ENCODE peak calls at places on chromosome X, in nine cellular contexts. One of them, this sample, is unnamed.

GRCh38 chrX:135432453-135432852 is 10.7 kb downstream of the SMIM10L2A start:
- DNase-seq in tibial nerve: no peak
- DNase-seq in right atrium auricular region: no peak
- DNase-seq in endothelial cell: no peak
- DNase-seq in fibroblast of pulmonary artery: no peak
- DNase-seq in spleen: no peak
- DNase-seq in suprapubic skin: peak
- DNase-seq in uterus: no peak
- DNase-seq in Caco-2: no peak
- DNase-seq in this sample: no peak

GRCh38 chrX:12080265-12080664 is 58.0 kb upstream of the FRMPD4 start:
- DNase-seq in right atrium auricular region: no peak
- DNase-seq in tibial nerve: peak
- DNase-seq in spleen: no peak
- DNase-seq in uterus: no peak
- DNase-seq in Caco-2: no peak
- DNase-seq in suprapubic skin: no peak
- DNase-seq in endothelial cell: peak
- DNase-seq in fibroblast of pulmonary artery: peak
- DNase-seq in this sample: no peak

GRCh38 chrX:130108647-130109428 is 1.5 kb downstream of the ELF4 start:
- DNase-seq in right atrium auricular region: no peak
- DNase-seq in fibroblast of pulmonary artery: no peak
- DNase-seq in spleen: peak
- DNase-seq in uterus: no peak
- DNase-seq in suprapubic skin: no peak
- DNase-seq in Caco-2: peak
- DNase-seq in endothelial cell: no peak
- DNase-seq in tibial nerve: no peak
- DNase-seq in this sample: no peak

GRCh38 chrX:17968367-17968766 is 107.3 kb upstream of the RAI2 start:
- DNase-seq in tibial nerve: no peak
- DNase-seq in right atrium auricular region: no peak
- DNase-seq in spleen: no peak
- DNase-seq in suprapubic skin: no peak
- DNase-seq in fibroblast of pulmonary artery: no peak
- DNase-seq in endothelial cell: no peak
- DNase-seq in Caco-2: no peak
- DNase-seq in uterus: no peak
- DNase-seq in this sample: no peak

GRCh38 chrX:39984191-39984956 is 113.4 kb downstream of the BCOR start:
- DNase-seq in tibial nerve: no peak
- DNase-seq in suprapubic skin: no peak
- DNase-seq in uterus: no peak
- DNase-seq in right atrium auricular region: no peak
- DNase-seq in Caco-2: peak
- DNase-seq in fibroblast of pulmonary artery: peak
- DNase-seq in spleen: no peak
- DNase-seq in endothelial cell: no peak
- DNase-seq in this sample: peak

GRCh38 chrX:65644621-65645287 is 22.7 kb upstream of the MSN start:
- DNase-seq in endothelial cell: no peak
- DNase-seq in fibroblast of pulmonary artery: peak
- DNase-seq in suprapubic skin: peak
- DNase-seq in Caco-2: no peak
- DNase-seq in tibial nerve: peak
- DNase-seq in right atrium auricular region: peak
- DNase-seq in uterus: peak
- DNase-seq in spleen: no peak
- DNase-seq in this sample: peak

GRCh38 chrX:8724176-8724757 is 7.7 kb downstream of the ANOS1 start:
- DNase-seq in Caco-2: peak
- DNase-seq in endothelial cell: peak
- DNase-seq in uterus: no peak
- DNase-seq in right atrium auricular region: no peak
- DNase-seq in suprapubic skin: no peak
- DNase-seq in spleen: no peak
- DNase-seq in tibial nerve: no peak
- DNase-seq in fibroblast of pulmonary artery: no peak
- DNase-seq in this sample: no peak

GRCh38 chrX:12977761-12978204 is 2.9 kb downstream of the TMSB4X start:
- DNase-seq in endothelial cell: no peak
- DNase-seq in fibroblast of pulmonary artery: no peak
- DNase-seq in Caco-2: no peak
- DNase-seq in uterus: no peak
- DNase-seq in spleen: no peak
- DNase-seq in tibial nerve: no peak
- DNase-seq in right atrium auricular region: no peak
- DNase-seq in suprapubic skin: no peak
- DNase-seq in this sample: no peak

GRCh38 chrX:133674726-133675470 is 259.6 kb upstream of the GPC4 start:
- DNase-seq in endothelial cell: no peak
- DNase-seq in spleen: no peak
- DNase-seq in suprapubic skin: no peak
- DNase-seq in tibial nerve: no peak
- DNase-seq in uterus: no peak
- DNase-seq in right atrium auricular region: no peak
- DNase-seq in Caco-2: peak
- DNase-seq in fibroblast of pulmonary artery: no peak
- DNase-seq in this sample: no peak

GRCh38 chrX:617401-617800 is 13.2 kb upstream of the SHOX start:
- DNase-seq in right atrium auricular region: peak
- DNase-seq in endothelial cell: no peak
- DNase-seq in tibial nerve: no peak
- DNase-seq in spleen: no peak
- DNase-seq in suprapubic skin: no peak
- DNase-seq in Caco-2: no peak
- DNase-seq in uterus: no peak
- DNase-seq in fibroblast of pulmonary artery: no peak
- DNase-seq in this sample: no peak

GRCh38 chrX:131617182-131617581 is 73.3 kb downstream of the OR13H1 start:
- DNase-seq in spleen: no peak
- DNase-seq in Caco-2: no peak
- DNase-seq in suprapubic skin: no peak
- DNase-seq in endothelial cell: no peak
- DNase-seq in uterus: no peak
- DNase-seq in tibial nerve: no peak
- DNase-seq in fibroblast of pulmonary artery: peak
- DNase-seq in right atrium auricular region: no peak
- DNase-seq in this sample: peak

GRCh38 chrX:141642979-141643378 is 53.5 kb downstream of the SPANXA2 start:
- DNase-seq in uterus: no peak
- DNase-seq in fibroblast of pulmonary artery: peak
- DNase-seq in right atrium auricular region: no peak
- DNase-seq in Caco-2: no peak
- DNase-seq in spleen: no peak
- DNase-seq in endothelial cell: no peak
- DNase-seq in tibial nerve: no peak
- DNase-seq in suprapubic skin: no peak
- DNase-seq in this sample: no peak

GRCh38 chrX:69037786-69038185 is 127.5 kb downstream of the PJA1 start:
- DNase-seq in uterus: no peak
- DNase-seq in tibial nerve: no peak
- DNase-seq in endothelial cell: no peak
- DNase-seq in spleen: no peak
- DNase-seq in suprapubic skin: no peak
- DNase-seq in fibroblast of pulmonary artery: no peak
- DNase-seq in Caco-2: no peak
- DNase-seq in right atrium auricular region: peak
- DNase-seq in this sample: no peak

GRCh38 chrX:119692241-119693031 is 532 bp downstream of the SEPTIN6 start:
- DNase-seq in endothelial cell: peak
- DNase-seq in fibroblast of pulmonary artery: peak
- DNase-seq in right atrium auricular region: peak
- DNase-seq in suprapubic skin: no peak
- DNase-seq in spleen: peak
- DNase-seq in Caco-2: no peak
- DNase-seq in tibial nerve: no peak
- DNase-seq in uterus: no peak
- DNase-seq in this sample: no peak

GRCh38 chrX:8955521-8955920 is 78.4 kb downstream of the FAM9B start:
- DNase-seq in uterus: no peak
- DNase-seq in fibroblast of pulmonary artery: no peak
- DNase-seq in tibial nerve: no peak
- DNase-seq in spleen: no peak
- DNase-seq in right atrium auricular region: no peak
- DNase-seq in suprapubic skin: no peak
- DNase-seq in Caco-2: no peak
- DNase-seq in endothelial cell: no peak
- DNase-seq in this sample: no peak

GRCh38 chrX:18075603-18076002 is 145.1 kb downstream of the BEND2 start:
- DNase-seq in tibial nerve: no peak
- DNase-seq in Caco-2: no peak
- DNase-seq in endothelial cell: no peak
- DNase-seq in suprapubic skin: no peak
- DNase-seq in uterus: no peak
- DNase-seq in right atrium auricular region: no peak
- DNase-seq in spleen: no peak
- DNase-seq in fibroblast of pulmonary artery: no peak
- DNase-seq in this sample: no peak

GRCh38 chrX:73965833-73966232 is 338.1 kb upstream of the ZCCHC13 start:
- DNase-seq in tibial nerve: no peak
- DNase-seq in Caco-2: no peak
- DNase-seq in fibroblast of pulmonary artery: no peak
- DNase-seq in suprapubic skin: no peak
- DNase-seq in endothelial cell: no peak
- DNase-seq in spleen: no peak
- DNase-seq in uterus: no peak
- DNase-seq in right atrium auricular region: no peak
- DNase-seq in this sample: no peak

GRCh38 chrX:39840141-39841126 is 257.3 kb downstream of the BCOR start:
- DNase-seq in fibroblast of pulmonary artery: no peak
- DNase-seq in uterus: no peak
- DNase-seq in Caco-2: no peak
- DNase-seq in endothelial cell: no peak
- DNase-seq in right atrium auricular region: no peak
- DNase-seq in spleen: no peak
- DNase-seq in suprapubic skin: no peak
- DNase-seq in tibial nerve: no peak
- DNase-seq in this sample: no peak

GRCh38 chrX:18424482-18425198 is 768 bp upstream of the CDKL5 start:
- DNase-seq in endothelial cell: peak
- DNase-seq in spleen: peak
- DNase-seq in right atrium auricular region: no peak
- DNase-seq in fibroblast of pulmonary artery: peak
- DNase-seq in Caco-2: peak
- DNase-seq in tibial nerve: no peak
- DNase-seq in uterus: no peak
- DNase-seq in suprapubic skin: no peak
- DNase-seq in this sample: no peak

GRCh38 chrX:155144926-155145325 is 71.3 kb upstream of the VBP1 start:
- DNase-seq in Caco-2: no peak
- DNase-seq in spleen: no peak
- DNase-seq in fibroblast of pulmonary artery: no peak
- DNase-seq in uterus: no peak
- DNase-seq in right atrium auricular region: no peak
- DNase-seq in tibial nerve: no peak
- DNase-seq in suprapubic skin: no peak
- DNase-seq in endothelial cell: no peak
- DNase-seq in this sample: no peak

GRCh38 chrX:76279007-76279406 is 106.1 kb downstream of the PBDC1 start:
- DNase-seq in Caco-2: peak
- DNase-seq in fibroblast of pulmonary artery: peak
- DNase-seq in tibial nerve: peak
- DNase-seq in endothelial cell: peak
- DNase-seq in uterus: peak
- DNase-seq in suprapubic skin: no peak
- DNase-seq in spleen: no peak
- DNase-seq in right atrium auricular region: no peak
- DNase-seq in this sample: peak

GRCh38 chrX:104319346-104319745 is 64.6 kb upstream of the ESX1 start:
- DNase-seq in uterus: no peak
- DNase-seq in suprapubic skin: no peak
- DNase-seq in right atrium auricular region: no peak
- DNase-seq in endothelial cell: no peak
- DNase-seq in tibial nerve: no peak
- DNase-seq in spleen: no peak
- DNase-seq in fibroblast of pulmonary artery: no peak
- DNase-seq in Caco-2: no peak
- DNase-seq in this sample: no peak
- TF ChIP-seq CTCF in uterus: no peak
- TF ChIP-seq CTCF in suprapubic skin: no peak
- TF ChIP-seq CTCF in right atrium auricular region: no peak
- TF ChIP-seq CTCF in endothelial cell: no peak
- TF ChIP-seq CTCF in tibial nerve: no peak
- TF ChIP-seq CTCF in spleen: no peak
- TF ChIP-seq CTCF in fibroblast of pulmonary artery: no peak
- TF ChIP-seq CTCF in Caco-2: no peak
- TF ChIP-seq CTCF in this sample: no peak

DNA sequence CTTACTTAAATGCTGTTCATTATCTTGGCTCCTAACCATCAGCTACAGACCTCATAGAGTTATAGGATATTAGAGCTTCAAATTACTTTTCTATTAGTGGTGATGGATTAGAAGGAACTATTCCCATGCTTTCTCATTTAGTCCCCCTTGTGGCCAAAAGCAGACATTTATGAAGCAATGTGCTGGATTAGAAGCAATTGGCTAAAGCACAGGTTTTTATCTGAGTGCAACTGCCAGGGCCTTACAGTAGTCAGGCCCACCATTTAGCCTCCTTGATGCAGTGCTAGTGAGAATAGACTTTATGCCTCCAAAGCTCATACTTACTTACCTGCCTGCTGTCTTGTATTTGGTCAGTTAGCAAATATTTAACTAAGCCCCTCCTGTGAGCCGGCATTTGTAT is 93.0 kb downstream of the TSPAN7 start:
- DNase-seq in tibial nerve: peak
- DNase-seq in Caco-2: no peak
- DNase-seq in fibroblast of pulmonary artery: peak
- DNase-seq in spleen: no peak
- DNase-seq in right atrium auricular region: no peak
- DNase-seq in suprapubic skin: no peak
- DNase-seq in endothelial cell: peak
- DNase-seq in uterus: no peak
- DNase-seq in this sample: peak
- TF ChIP-seq CTCF in tibial nerve: peak
- TF ChIP-seq CTCF in Caco-2: peak
- TF ChIP-seq CTCF in fibroblast of pulmonary artery: peak
- TF ChIP-seq CTCF in spleen: peak
- TF ChIP-seq CTCF in right atrium auricular region: peak
- TF ChIP-seq CTCF in suprapubic skin: no peak
- TF ChIP-seq CTCF in endothelial cell: peak
- TF ChIP-seq CTCF in uterus: peak
- TF ChIP-seq CTCF in this sample: peak

GRCh38 chrX:46386511-46386910 is 158.7 kb downstream of the ZNF674 start:
- DNase-seq in tibial nerve: no peak
- DNase-seq in endothelial cell: no peak
- DNase-seq in suprapubic skin: no peak
- DNase-seq in uterus: no peak
- DNase-seq in spleen: no peak
- DNase-seq in Caco-2: no peak
- DNase-seq in right atrium auricular region: no peak
- DNase-seq in fibroblast of pulmonary artery: peak
- DNase-seq in this sample: no peak
- TF ChIP-seq CTCF in tibial nerve: no peak
- TF ChIP-seq CTCF in endothelial cell: no peak
- TF ChIP-seq CTCF in suprapubic skin: no peak
- TF ChIP-seq CTCF in uterus: peak
- TF ChIP-seq CTCF in spleen: no peak
- TF ChIP-seq CTCF in Caco-2: no peak
- TF ChIP-seq CTCF in right atrium auricular region: no peak
- TF ChIP-seq CTCF in fibroblast of pulmonary artery: peak
- TF ChIP-seq CTCF in this sample: peak

GRCh38 chrX:97452283-97452682 is 568.6 kb downstream of the RPA4 start:
- DNase-seq in Caco-2: no peak
- DNase-seq in endothelial cell: no peak
- DNase-seq in uterus: no peak
- DNase-seq in fibroblast of pulmonary artery: no peak
- DNase-seq in tibial nerve: no peak
- DNase-seq in right atrium auricular region: no peak
- DNase-seq in spleen: no peak
- DNase-seq in suprapubic skin: no peak
- DNase-seq in this sample: no peak

GRCh38 chrX:97446298-97446882 is 562.7 kb downstream of the RPA4 start:
- DNase-seq in suprapubic skin: no peak
- DNase-seq in right atrium auricular region: no peak
- DNase-seq in tibial nerve: no peak
- DNase-seq in uterus: no peak
- DNase-seq in fibroblast of pulmonary artery: peak
- DNase-seq in endothelial cell: no peak
- DNase-seq in spleen: no peak
- DNase-seq in Caco-2: no peak
- DNase-seq in this sample: no peak
- TF ChIP-seq CTCF in suprapubic skin: no peak
- TF ChIP-seq CTCF in right atrium auricular region: no peak
- TF ChIP-seq CTCF in tibial nerve: no peak
- TF ChIP-seq CTCF in uterus: no peak
- TF ChIP-seq CTCF in fibroblast of pulmonary artery: no peak
- TF ChIP-seq CTCF in endothelial cell: peak
- TF ChIP-seq CTCF in spleen: peak
- TF ChIP-seq CTCF in Caco-2: no peak
- TF ChIP-seq CTCF in this sample: no peak